ENCODE peak calls at places on chromosomes 11 and 22, in eight cellular contexts. One of them, this sample, is unnamed.

GRCh38 chr11:71387784-71388636 is 60.2 kb downstream of the DHCR7 start:
- DNase-seq in kidney: no peak
- DNase-seq in AG04450: no peak
- DNase-seq in CD4-positive, alpha-beta T cell: no peak
- DNase-seq in heart left ventricle: no peak
- DNase-seq in cardiac muscle cell: no peak
- DNase-seq in WTC11: no peak
- DNase-seq in psoas muscle: no peak
- DNase-seq in this sample: no peak

GRCh38 chr22:43448048-43448447 is 36.2 kb downstream of the MPPED1 start:
- DNase-seq in AG04450: no peak
- DNase-seq in cardiac muscle cell: no peak
- DNase-seq in WTC11: no peak
- DNase-seq in psoas muscle: no peak
- DNase-seq in heart left ventricle: no peak
- DNase-seq in kidney: no peak
- DNase-seq in CD4-positive, alpha-beta T cell: no peak
- DNase-seq in this sample: no peak

GRCh38 chr22:49975543-49976389 is 15.2 kb downstream of the PIM3 start:
- DNase-seq in AG04450: no peak
- DNase-seq in cardiac muscle cell: no peak
- DNase-seq in heart left ventricle: peak; percentile 21
- DNase-seq in kidney: peak; percentile 78
- DNase-seq in CD4-positive, alpha-beta T cell: no peak
- DNase-seq in psoas muscle: peak; percentile 58
- DNase-seq in WTC11: peak; percentile 42
- DNase-seq in this sample: peak; percentile 59

GRCh38 chr11:3095712-3096361 is 38.6 kb upstream of the CARS1 start:
- DNase-seq in psoas muscle: peak; percentile 39
- DNase-seq in AG04450: peak; percentile 51
- DNase-seq in CD4-positive, alpha-beta T cell: no peak
- DNase-seq in WTC11: no peak
- DNase-seq in cardiac muscle cell: no peak
- DNase-seq in kidney: peak; percentile 85
- DNase-seq in heart left ventricle: peak; percentile 58
- DNase-seq in this sample: no peak

GRCh38 chr11:9688716-9689511 is 25.0 kb downstream of the SWAP70 start:
- DNase-seq in cardiac muscle cell: peak; percentile 39
- DNase-seq in kidney: no peak
- DNase-seq in WTC11: no peak
- DNase-seq in CD4-positive, alpha-beta T cell: no peak
- DNase-seq in AG04450: peak; percentile 39
- DNase-seq in psoas muscle: no peak
- DNase-seq in heart left ventricle: no peak
- DNase-seq in this sample: no peak

GRCh38 chr11:85196955-85197354 is 430.2 kb downstream of the DLG2 start:
- DNase-seq in CD4-positive, alpha-beta T cell: no peak
- DNase-seq in psoas muscle: no peak
- DNase-seq in kidney: no peak
- DNase-seq in cardiac muscle cell: no peak
- DNase-seq in WTC11: no peak
- DNase-seq in AG04450: no peak
- DNase-seq in heart left ventricle: no peak
- DNase-seq in this sample: no peak

GRCh38 chr11:44246726-44247125 is 63.2 kb downstream of the ALX4 start:
- DNase-seq in WTC11: no peak
- DNase-seq in cardiac muscle cell: no peak
- DNase-seq in AG04450: no peak
- DNase-seq in CD4-positive, alpha-beta T cell: no peak
- DNase-seq in kidney: no peak
- DNase-seq in psoas muscle: no peak
- DNase-seq in heart left ventricle: peak; percentile 71
- DNase-seq in this sample: no peak

GRCh38 chr11:57496109-57496820 is 19.2 kb downstream of the SLC43A1 start:
- DNase-seq in WTC11: no peak
- DNase-seq in CD4-positive, alpha-beta T cell: no peak
- DNase-seq in cardiac muscle cell: no peak
- DNase-seq in heart left ventricle: no peak
- DNase-seq in psoas muscle: no peak
- DNase-seq in kidney: peak; percentile 8
- DNase-seq in AG04450: no peak
- DNase-seq in this sample: no peak

GRCh38 chr11:80182906-80183305 is 742.1 kb upstream of the TENM4 start:
- DNase-seq in CD4-positive, alpha-beta T cell: no peak
- DNase-seq in AG04450: no peak
- DNase-seq in kidney: no peak
- DNase-seq in heart left ventricle: no peak
- DNase-seq in cardiac muscle cell: no peak
- DNase-seq in psoas muscle: no peak
- DNase-seq in WTC11: no peak
- DNase-seq in this sample: no peak

GRCh38 chr11:119880873-119881272 is 151.9 kb upstream of the NECTIN1 start:
- DNase-seq in heart left ventricle: no peak
- DNase-seq in WTC11: no peak
- DNase-seq in kidney: no peak
- DNase-seq in psoas muscle: no peak
- DNase-seq in cardiac muscle cell: no peak
- DNase-seq in AG04450: no peak
- DNase-seq in CD4-positive, alpha-beta T cell: no peak
- DNase-seq in this sample: no peak

GRCh38 chr11:36436084-36436483 is 74.0 kb downstream of the TRAF6 start:
- DNase-seq in AG04450: no peak
- DNase-seq in CD4-positive, alpha-beta T cell: no peak
- DNase-seq in WTC11: no peak
- DNase-seq in cardiac muscle cell: no peak
- DNase-seq in heart left ventricle: no peak
- DNase-seq in kidney: no peak
- DNase-seq in psoas muscle: no peak
- DNase-seq in this sample: no peak

GRCh38 chr11:118818130-118818529 is 27.2 kb upstream of the DDX6 start:
- DNase-seq in AG04450: no peak
- DNase-seq in cardiac muscle cell: no peak
- DNase-seq in psoas muscle: no peak
- DNase-seq in kidney: no peak
- DNase-seq in WTC11: no peak
- DNase-seq in CD4-positive, alpha-beta T cell: no peak
- DNase-seq in heart left ventricle: no peak
- DNase-seq in this sample: no peak

GRCh38 chr22:23833017-23833795 is 5.6 kb downstream of the DERL3 start:
- DNase-seq in WTC11: no peak
- DNase-seq in psoas muscle: peak; percentile 48
- DNase-seq in heart left ventricle: peak; percentile 38
- DNase-seq in cardiac muscle cell: no peak
- DNase-seq in kidney: peak; percentile 51
- DNase-seq in CD4-positive, alpha-beta T cell: no peak
- DNase-seq in AG04450: no peak
- DNase-seq in this sample: peak; percentile 80

GRCh38 chr11:131841925-131842635 is 471.7 kb downstream of the NTM start:
- DNase-seq in psoas muscle: no peak
- DNase-seq in cardiac muscle cell: no peak
- DNase-seq in heart left ventricle: no peak
- DNase-seq in CD4-positive, alpha-beta T cell: no peak
- DNase-seq in AG04450: no peak
- DNase-seq in kidney: no peak
- DNase-seq in WTC11: no peak
- DNase-seq in this sample: no peak

GRCh38 chr22:31537019-31537535 is 40.7 kb downstream of the SFI1 start:
- DNase-seq in CD4-positive, alpha-beta T cell: no peak
- DNase-seq in psoas muscle: no peak
- DNase-seq in heart left ventricle: no peak
- DNase-seq in cardiac muscle cell: peak; percentile 9
- DNase-seq in AG04450: no peak
- DNase-seq in WTC11: no peak
- DNase-seq in kidney: no peak
- DNase-seq in this sample: peak; percentile 3

GRCh38 chr11:130916910-130917309 is 631 bp upstream of the SNX19 start:
- DNase-seq in WTC11: no peak
- DNase-seq in CD4-positive, alpha-beta T cell: no peak
- DNase-seq in psoas muscle: no peak
- DNase-seq in heart left ventricle: no peak
- DNase-seq in AG04450: no peak
- DNase-seq in kidney: no peak
- DNase-seq in cardiac muscle cell: no peak
- DNase-seq in this sample: no peak

GRCh38 chr22:44129614-44129976 is 51.1 kb upstream of the PARVG start:
- DNase-seq in psoas muscle: no peak
- DNase-seq in CD4-positive, alpha-beta T cell: no peak
- DNase-seq in kidney: no peak
- DNase-seq in cardiac muscle cell: no peak
- DNase-seq in WTC11: no peak
- DNase-seq in AG04450: no peak
- DNase-seq in heart left ventricle: no peak
- DNase-seq in this sample: no peak

GRCh38 chr11:118519549-118519948 is 7.7 kb upstream of the TTC36 start:
- DNase-seq in heart left ventricle: no peak
- DNase-seq in psoas muscle: no peak
- DNase-seq in cardiac muscle cell: no peak
- DNase-seq in CD4-positive, alpha-beta T cell: no peak
- DNase-seq in AG04450: no peak
- DNase-seq in kidney: no peak
- DNase-seq in WTC11: no peak
- DNase-seq in this sample: no peak

GRCh38 chr11:6576471-6577373 is 26.7 kb downstream of the RRP8 start:
- DNase-seq in kidney: no peak
- DNase-seq in cardiac muscle cell: no peak
- DNase-seq in AG04450: no peak
- DNase-seq in WTC11: no peak
- DNase-seq in psoas muscle: no peak
- DNase-seq in CD4-positive, alpha-beta T cell: no peak
- DNase-seq in heart left ventricle: peak; percentile 36
- DNase-seq in this sample: no peak

GRCh38 chr22:30523646-30524489 is 18.4 kb upstream of the SEC14L4 start:
- DNase-seq in psoas muscle: no peak
- DNase-seq in WTC11: no peak
- DNase-seq in CD4-positive, alpha-beta T cell: no peak
- DNase-seq in heart left ventricle: no peak
- DNase-seq in AG04450: no peak
- DNase-seq in kidney: no peak
- DNase-seq in cardiac muscle cell: no peak
- DNase-seq in this sample: no peak

GRCh38 chr11:78211565-78211964 is 22.8 kb downstream of the USP35 start:
- DNase-seq in CD4-positive, alpha-beta T cell: no peak
- DNase-seq in heart left ventricle: no peak
- DNase-seq in kidney: no peak
- DNase-seq in WTC11: no peak
- DNase-seq in cardiac muscle cell: no peak
- DNase-seq in AG04450: no peak
- DNase-seq in psoas muscle: no peak
- DNase-seq in this sample: no peak

GRCh38 chr11:117819096-117820040 is 5.2 kb downstream of the FXYD2 start:
- DNase-seq in kidney: peak; percentile 86
- DNase-seq in psoas muscle: peak; percentile 71
- DNase-seq in CD4-positive, alpha-beta T cell: no peak
- DNase-seq in AG04450: peak; percentile 21
- DNase-seq in WTC11: peak; percentile 82
- DNase-seq in heart left ventricle: peak; percentile 73
- DNase-seq in cardiac muscle cell: peak; percentile 86
- DNase-seq in this sample: peak; percentile 76

GRCh38 chr22:46296257-46297150 is at the start of gene GTSE1:
- DNase-seq in CD4-positive, alpha-beta T cell: peak; percentile 95
- DNase-seq in heart left ventricle: peak; percentile 100
- DNase-seq in WTC11: peak; percentile 98
- DNase-seq in psoas muscle: peak; percentile 99
- DNase-seq in cardiac muscle cell: peak; percentile 99
- DNase-seq in kidney: peak; percentile 100
- DNase-seq in AG04450: peak; percentile 92
- DNase-seq in this sample: peak; percentile 99
- TF ChIP-seq CTCF in CD4-positive, alpha-beta T cell: peak; percentile 21
- TF ChIP-seq CTCF in heart left ventricle: peak; percentile 49
- TF ChIP-seq CTCF in WTC11: no peak
- TF ChIP-seq CTCF in psoas muscle: peak; percentile 20
- TF ChIP-seq CTCF in cardiac muscle cell: peak; percentile 8
- TF ChIP-seq CTCF in kidney: peak; percentile 28
- TF ChIP-seq CTCF in AG04450: peak; percentile 10
- TF ChIP-seq CTCF in this sample: peak; percentile 65

DNA sequence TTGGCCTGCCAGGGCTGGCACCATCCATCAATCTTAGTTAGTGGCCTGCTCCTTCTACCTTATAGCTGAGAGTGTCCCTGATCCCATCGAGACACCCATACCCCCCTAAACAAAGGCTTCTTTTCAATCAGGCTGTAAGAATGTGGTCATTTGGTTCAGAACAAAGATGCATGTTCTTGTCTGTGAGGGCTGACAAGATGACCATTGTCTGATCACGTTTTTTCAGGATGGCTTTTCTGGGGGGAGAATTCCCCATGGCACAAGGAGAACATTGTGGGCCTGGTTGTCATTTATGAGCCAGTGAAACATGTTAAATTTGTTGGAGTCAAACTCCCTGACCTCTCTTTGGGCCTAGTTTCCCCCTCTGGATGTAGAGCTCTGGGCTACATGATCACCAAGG is 160.4 kb downstream of the INSC start:
- DNase-seq in cardiac muscle cell: no peak
- DNase-seq in heart left ventricle: no peak
- DNase-seq in WTC11: no peak
- DNase-seq in CD4-positive, alpha-beta T cell: no peak
- DNase-seq in AG04450: no peak
- DNase-seq in kidney: no peak
- DNase-seq in psoas muscle: no peak
- DNase-seq in this sample: no peak
- TF ChIP-seq CTCF in cardiac muscle cell: no peak
- TF ChIP-seq CTCF in heart left ventricle: no peak
- TF ChIP-seq CTCF in WTC11: no peak
- TF ChIP-seq CTCF in CD4-positive, alpha-beta T cell: no peak
- TF ChIP-seq CTCF in AG04450: no peak
- TF ChIP-seq CTCF in kidney: no peak
- TF ChIP-seq CTCF in psoas muscle: no peak
- TF ChIP-seq CTCF in this sample: no peak

GRCh38 chr11:106840993-106841392 is 177.3 kb downstream of the GUCY1A2 start:
- DNase-seq in WTC11: no peak
- DNase-seq in heart left ventricle: no peak
- DNase-seq in kidney: no peak
- DNase-seq in CD4-positive, alpha-beta T cell: no peak
- DNase-seq in psoas muscle: no peak
- DNase-seq in cardiac muscle cell: no peak
- DNase-seq in AG04450: no peak
- DNase-seq in this sample: no peak
- TF ChIP-seq CTCF in WTC11: no peak
- TF ChIP-seq CTCF in heart left ventricle: no peak
- TF ChIP-seq CTCF in kidney: no peak
- TF ChIP-seq CTCF in CD4-positive, alpha-beta T cell: no peak
- TF ChIP-seq CTCF in psoas muscle: no peak
- TF ChIP-seq CTCF in cardiac muscle cell: no peak
- TF ChIP-seq CTCF in AG04450: no peak
- TF ChIP-seq CTCF in this sample: no peak

DNA sequence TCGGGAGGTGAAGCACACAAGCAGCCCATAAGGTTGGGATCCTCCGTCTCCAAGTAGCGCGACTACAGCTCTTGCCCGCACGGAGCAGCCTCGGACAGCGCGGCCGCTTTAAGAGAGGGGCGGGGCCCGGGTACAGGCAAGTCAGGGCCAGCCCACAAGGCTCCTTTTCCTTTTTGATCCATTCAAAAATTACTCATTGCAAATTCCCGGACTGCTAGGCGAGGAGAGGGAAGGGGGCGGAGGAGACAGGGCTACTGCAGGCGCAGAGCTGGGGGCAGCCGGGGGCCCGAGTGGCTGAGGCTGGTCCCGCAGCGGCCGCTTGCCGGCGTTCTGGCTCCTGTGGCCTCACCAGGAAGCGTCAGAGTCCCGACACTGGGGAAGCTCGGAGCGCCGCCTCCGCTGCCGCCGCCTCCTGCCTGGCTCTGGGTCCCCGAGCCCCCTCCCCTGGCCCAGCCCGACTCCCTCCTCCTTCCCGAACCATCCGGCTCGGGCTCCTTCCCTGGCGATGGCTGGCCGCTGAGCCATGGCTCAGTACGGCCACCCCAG is at the start of gene UBASH3B:
- DNase-seq in cardiac muscle cell: peak; percentile 84
- DNase-seq in kidney: peak; percentile 91
- DNase-seq in psoas muscle: peak; percentile 83
- DNase-seq in CD4-positive, alpha-beta T cell: peak; percentile 35
- DNase-seq in WTC11: peak; percentile 82
- DNase-seq in AG04450: no peak
- DNase-seq in heart left ventricle: peak; percentile 84
- DNase-seq in this sample: no peak
- TF ChIP-seq CTCF in cardiac muscle cell: no peak
- TF ChIP-seq CTCF in kidney: no peak
- TF ChIP-seq CTCF in psoas muscle: peak; percentile 12
- TF ChIP-seq CTCF in CD4-positive, alpha-beta T cell: peak; percentile 15
- TF ChIP-seq CTCF in WTC11: no peak
- TF ChIP-seq CTCF in AG04450: no peak
- TF ChIP-seq CTCF in heart left ventricle: no peak
- TF ChIP-seq CTCF in this sample: peak; percentile 46

This sample was measured in chondrocyte.